ENCODE peak calls at places on chromosomes 3 and 15, in five cellular contexts. W is SK-N-SH, Z is HCT116, N is H1, V is K562. P is an unnamed sample.
A peak's percentile ranks its signal among the peaks of the same experiment; 100 is the strongest.

GRCh38 chr3:169146866-169147245 is 516.7 kb downstream of the MECOM start:
- DNase-seq in V (no peak), W (no peak), Z (no peak), N (no peak), P (no peak)

GRCh38 chr15:70794596-70795310 is 31.4 kb upstream of the UACA start:
- DNase-seq in W (no peak), Z (no peak), V (no peak), N (no peak), P (no peak)

GRCh38 chr15:76378691-76379090 is 42.1 kb downstream of the ISL2 start:
- DNase-seq in W (no peak), Z (no peak), V (no peak), N (no peak), P (no peak)

GRCh38 chr15:78047631-78048409 is 29.7 kb downstream of the TBC1D2B start:
- DNase-seq in V (no peak), Z (no peak), N (no peak), W (no peak), P (no peak)

GRCh38 chr3:46461971-46462910 is 2.5 kb downstream of the LTF start:
- DNase-seq in N (no peak), W (no peak), Z (no peak), V (no peak), P (peak; percentile 22)

GRCh38 chr3:56810912-56811544 is 9.3 kb upstream of the ARHGEF3 start:
- DNase-seq in W (no peak), N (no peak), Z (no peak), V (no peak), P (no peak)

GRCh38 chr3:3127432-3128010 is 781 bp downstream of the TRNT1 start:
- DNase-seq in N (no peak), W (peak; percentile 41), Z (no peak), V (peak; percentile 26), P (peak; percentile 24)

GRCh38 chr15:48579945-48580671 is 65.4 kb downstream of the FBN1 start:
- DNase-seq in Z (no peak), V (no peak), N (no peak), W (no peak), P (no peak)

GRCh38 chr15:68460166-68460565 is 28.2 kb upstream of the ITGA11 start:
- DNase-seq in Z (no peak), W (no peak), V (no peak), N (no peak), P (no peak)

GRCh38 chr3:113753376-113753985 is 6.6 kb downstream of the ATP6V1A start:
- DNase-seq in Z (no peak), N (no peak), V (no peak), W (no peak), P (no peak)

GRCh38 chr15:62742409-62743171 is 300.0 kb upstream of the TPM1 start:
- DNase-seq in N (no peak), W (peak; percentile 77), Z (peak; percentile 42), V (peak; percentile 63), P (peak; percentile 71)

GRCh38 chr3:186682734-186683133 is 16.9 kb downstream of the HRG start:
- DNase-seq in Z (no peak), N (no peak), V (no peak), W (no peak), P (no peak)

GRCh38 chr3:18752273-18752934 is 327.3 kb upstream of the SATB1 start:
- DNase-seq in N (no peak), W (no peak), Z (no peak), V (no peak), P (no peak)

GRCh38 chr15:31442203-31443090 is 115.8 kb downstream of the KLF13 start:
- DNase-seq in Z (no peak), W (peak; percentile 70), V (peak; percentile 18), N (no peak), P (no peak)

GRCh38 chr15:76274226-76274625 is 37.0 kb downstream of the ETFA start:
- DNase-seq in W (no peak), V (no peak), Z (no peak), N (no peak), P (no peak)

GRCh38 chr3:52488746-52489145 is 6.4 kb upstream of the STAB1 start:
- DNase-seq in V (no peak), W (no peak), Z (no peak), N (no peak), P (no peak)

GRCh38 chr3:197007953-197008352 is 21.7 kb downstream of the MELTF start:
- DNase-seq in W (no peak), N (no peak), Z (no peak), V (no peak), P (no peak)

GRCh38 chr15:78644979-78645378 is 4.0 kb upstream of the CHRNB4 start:
- DNase-seq in V (no peak), N (no peak), Z (no peak), W (no peak), P (no peak)

GRCh38 chr3:122316368-122316767 is 8.7 kb upstream of the CSTA start:
- DNase-seq in N (no peak), V (no peak), W (no peak), Z (no peak), P (no peak)

GRCh38 chr3:49785565-49786356 is 581 bp downstream of the IP6K1 start:
- DNase-seq in V (no peak), N (no peak), Z (no peak), W (peak; percentile 59), P (peak; percentile 19)

GRCh38 chr3:44184319-44184953 is 57.2 kb upstream of the TOPAZ1 start:
- DNase-seq in Z (no peak), N (no peak), W (peak; percentile 23), V (no peak), P (no peak)

GRCh38 chr3:124292329-124292728 is 300.4 kb upstream of the ROPN1 start:
- DNase-seq in W (no peak), V (no peak), Z (no peak), N (no peak), P (peak; percentile 26)

GRCh38 chr15:51229907-51230328 is 108.5 kb downstream of the CYP19A1 start:
- DNase-seq in N (no peak), Z (no peak), W (peak; percentile 55), V (no peak), P (peak; percentile 10)

GRCh38 chr3:139839659-139840058 is 95.3 kb upstream of the CLSTN2 start:
- DNase-seq in N (no peak), V (no peak), W (no peak), Z (no peak), P (no peak)

GRCh38 chr3:15241341-15241740 is 35.3 kb downstream of the CAPN7 start:
- DNase-seq in V (peak; percentile 66), W (no peak), N (no peak), Z (peak; percentile 13), P (no peak)

GRCh38 chr3:22960326-22960984 is 242.7 kb upstream of the UBE2E2 start:
- DNase-seq in V (no peak), Z (peak; percentile 16), N (no peak), W (peak; percentile 34), P (peak; percentile 63)

GRCh38 chr15:25768271-25768670 is 94.9 kb downstream of the ATP10A start:
- DNase-seq in V (no peak), Z (no peak), N (no peak), W (no peak), P (no peak)

GRCh38 chr3:195227871-195228270 is 43.1 kb downstream of the XXYLT1 start:
- DNase-seq in N (no peak), W (no peak), V (no peak), Z (no peak), P (peak; percentile 58)
- TF ChIP-seq JUND in N (no peak), W (no peak), V (no peak), Z (no peak), P (no peak)

GRCh38 chr15:94671845-94672524 is 440.6 kb downstream of the MCTP2 start:
- DNase-seq in Z (no peak), W (no peak), V (no peak), N (peak; percentile 62), P (no peak)

GRCh38 chr15:94673801-94674200 is 442.4 kb downstream of the MCTP2 start:
- DNase-seq in W (no peak), V (no peak), Z (no peak), N (no peak), P (no peak)

GRCh38 chr15:94667109-94667508 is 435.7 kb downstream of the MCTP2 start:
- DNase-seq in W (no peak), N (no peak), Z (no peak), V (no peak), P (no peak)

GRCh38 chr15:94674251-94674650 is 442.9 kb downstream of the MCTP2 start:
- DNase-seq in V (no peak), W (no peak), Z (no peak), N (no peak), P (no peak)

GRCh38 chr15:94670436-94671034 is 439.2 kb downstream of the MCTP2 start:
- DNase-seq in Z (peak; percentile 15), W (peak; percentile 57), N (no peak), V (peak; percentile 30), P (peak; percentile 32)
- TF ChIP-seq JUND in Z (no peak), W (no peak), N (no peak), V (no peak), P (no peak)

GRCh38 chr3:188687389-188687788 is 484.4 kb upstream of the TPRG1 start:
- DNase-seq in N (no peak), W (no peak), Z (no peak), V (no peak), P (no peak)
- TF ChIP-seq JUND in N (no peak), W (no peak), Z (no peak), V (no peak), P (no peak)

GRCh38 chr3:101038393-101038792 is 45.2 kb upstream of the ABI3BP start:
- DNase-seq in V (no peak), N (no peak), Z (no peak), W (no peak), P (no peak)

GRCh38 chr3:101036213-101036618 is 43.0 kb upstream of the ABI3BP start:
- DNase-seq in N (peak; percentile 21), Z (peak; percentile 61), W (no peak), V (no peak), P (no peak)

GRCh38 chr3:101037613-101038012 is 44.4 kb upstream of the ABI3BP start:
- DNase-seq in V (no peak), N (no peak), W (no peak), Z (no peak), P (no peak)

GRCh38 chr3:101038880-101039279 is 45.7 kb upstream of the ABI3BP start:
- DNase-seq in Z (no peak), V (no peak), N (no peak), W (no peak), P (no peak)

GRCh38 chr3:101036676-101037075 is 43.5 kb upstream of the ABI3BP start:
- DNase-seq in Z (peak; percentile 2), W (no peak), V (no peak), N (no peak), P (peak; percentile 35)
- TF ChIP-seq JUND in Z (no peak), W (no peak), V (no peak), N (no peak), P (no peak)

GRCh38 chr15:91857772-91858171 is 4.3 kb downstream of the SLCO3A1 start:
- DNase-seq in N (no peak), V (no peak), W (no peak), Z (no peak), P (no peak)
- TF ChIP-seq JUND in N (no peak), V (no peak), W (no peak), Z (no peak), P (no peak)

GRCh38 chr3:193641376-193641775 is 48.4 kb downstream of the OPA1 start:
- DNase-seq in V (no peak), Z (no peak), N (no peak), W (no peak), P (no peak)
- TF ChIP-seq JUND in V (no peak), Z (no peak), N (no peak), W (no peak), P (no peak)

P was measured in T47D.